ENCODE peak calls at places on chromosomes 1 and 21, in five cellular contexts. C is breast epithelium, M is endothelial cell, J is left ventricle myocardium inferior, U is IMR-90. I is an unnamed sample.

GRCh38 chr1:32924881-32925344 is 23.7 kb upstream of the TMEM54 start:
- DNase-seq in J (peak; percentile 29), U (no peak), M (peak; percentile 42), C (no peak), I (peak; percentile 33)

GRCh38 chr1:210750468-210750867 is 383.5 kb downstream of the KCNH1 start:
- DNase-seq in M (no peak), U (no peak), J (no peak), C (no peak), I (no peak)

GRCh38 chr1:156419863-156420208 is 50.8 kb downstream of the RHBG start:
- DNase-seq in U (no peak), C (no peak), J (no peak), M (peak; percentile 58), I (peak; percentile 65)

GRCh38 chr1:247334378-247335133 is 2.9 kb upstream of the ZNF496 start:
- DNase-seq in U (no peak), M (no peak), J (no peak), C (no peak), I (no peak)

GRCh38 chr1:3442331-3442730 is 12.1 kb upstream of the ARHGEF16 start:
- DNase-seq in U (no peak), M (no peak), C (no peak), J (no peak), I (no peak)

GRCh38 chr1:79716481-79716880 is 710.0 kb upstream of the ADGRL4 start:
- DNase-seq in M (no peak), U (peak; percentile 69), J (no peak), C (no peak), I (no peak)

GRCh38 chr1:226429051-226429461 is 21.2 kb upstream of the PARP1 start:
- DNase-seq in M (no peak), U (no peak), C (no peak), J (no peak), I (peak; percentile 61)

GRCh38 chr1:116411784-116412479 is 38.9 kb downstream of the ATP1A1 start:
- DNase-seq in M (no peak), C (no peak), J (no peak), U (peak; percentile 79), I (no peak)

GRCh38 chr21:46189213-46189958 is 5.1 kb upstream of the SPATC1L start:
- DNase-seq in C (peak; percentile 19), M (no peak), U (peak; percentile 58), J (no peak), I (no peak)

DNA sequence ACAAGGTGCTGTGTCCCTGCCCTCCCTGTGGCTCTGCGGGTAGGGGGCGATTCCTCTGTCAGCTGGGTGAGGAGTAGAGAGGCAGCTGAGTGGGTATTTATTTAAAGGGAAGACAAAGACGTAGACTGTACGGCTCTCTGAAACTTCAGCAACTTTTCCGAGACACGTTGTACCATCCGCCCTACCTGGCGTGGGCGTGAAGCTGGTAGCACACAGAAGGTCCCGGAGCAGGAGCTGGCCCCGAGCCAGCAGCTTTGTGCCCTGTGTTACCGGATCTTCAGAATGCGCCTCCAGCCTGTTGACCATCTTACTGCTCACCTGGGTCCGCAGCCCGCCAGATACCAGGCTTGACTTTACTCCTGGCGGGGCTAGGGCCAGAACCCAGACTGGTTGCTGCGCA is 34.9 kb downstream of the PRKCZ start:
- DNase-seq in J (no peak), M (no peak), C (peak; percentile 75), U (no peak), I (no peak)
- TF ChIP-seq CTCF in J (no peak), M (no peak), C (no peak), U (no peak), I (no peak)

DNA sequence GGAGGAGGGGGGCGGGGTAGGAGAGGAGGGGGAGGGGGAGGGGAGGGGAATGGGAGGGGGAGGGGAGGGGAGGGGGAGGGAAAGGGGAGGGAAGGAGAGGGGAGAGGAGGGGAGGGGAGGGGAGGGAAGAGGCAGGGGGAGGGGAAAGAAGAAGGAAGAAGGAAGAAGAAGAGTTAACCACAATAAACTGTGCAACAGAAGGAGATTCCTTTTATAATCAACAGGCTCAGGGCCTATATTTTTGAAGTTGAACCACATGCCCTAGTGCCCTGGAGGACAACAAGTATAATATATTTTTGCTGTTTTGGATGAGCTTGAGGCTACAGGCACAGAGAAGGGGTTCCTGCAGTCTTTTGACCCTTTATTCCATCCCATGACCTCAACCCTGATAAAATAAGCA is 228.2 kb upstream of the IRF2BP2 start:
- DNase-seq in U (no peak), M (no peak), J (no peak), C (no peak), I (no peak)
- TF ChIP-seq CTCF in U (no peak), M (no peak), J (no peak), C (no peak), I (no peak)

DNA sequence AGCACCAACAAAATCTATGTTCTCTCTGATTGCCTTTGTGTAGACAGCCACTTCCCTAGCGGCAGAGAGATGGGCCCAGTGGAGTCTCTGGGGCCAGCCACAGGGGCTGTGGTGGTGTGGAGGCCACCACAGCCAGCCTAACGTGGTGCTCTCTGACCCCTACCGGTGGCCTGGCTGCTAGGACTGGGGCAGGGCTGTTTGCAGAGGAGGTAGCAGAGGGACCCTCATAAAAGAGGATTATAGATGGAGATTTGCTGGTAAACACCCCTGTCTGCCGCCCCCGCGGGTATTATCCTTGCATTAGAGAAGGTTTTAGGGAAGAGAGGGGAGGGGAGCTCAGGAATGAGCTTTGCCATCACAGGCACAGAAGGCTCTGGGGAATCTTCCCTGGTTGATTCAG is 310.3 kb upstream of the VAMP3 start:
- DNase-seq in M (no peak), J (no peak), C (no peak), U (no peak), I (no peak)
- TF ChIP-seq CTCF in M (no peak), J (no peak), C (no peak), U (no peak), I (no peak)

GRCh38 chr1:201184734-201185453 is 5.7 kb upstream of the IGFN1 start:
- DNase-seq in M (peak; percentile 20), U (peak; percentile 88), C (no peak), J (no peak), I (no peak)
- TF ChIP-seq CTCF in M (peak; percentile 40), U (peak; percentile 81), C (no peak), J (peak; percentile 47), I (no peak)

GRCh38 chr1:39409055-39409816 is 82.2 kb upstream of the BMP8A start:
- DNase-seq in U (peak; percentile 75), M (peak; percentile 71), J (peak; percentile 57), C (peak; percentile 43), I (peak; percentile 37)

GRCh38 chr1:39408641-39409054 is 82.8 kb upstream of the BMP8A start:
- DNase-seq in M (peak; percentile 93), J (peak; percentile 97), C (peak; percentile 92), U (peak; percentile 92), I (peak; percentile 84)

GRCh38 chr1:39406533-39407478 is 84.6 kb upstream of the BMP8A start:
- DNase-seq in J (no peak), M (no peak), C (no peak), U (peak; percentile 70), I (no peak)

GRCh38 chr1:39407496-39407888 is 83.9 kb upstream of the BMP8A start:
- DNase-seq in J (no peak), U (no peak), M (no peak), C (no peak), I (no peak)

GRCh38 chr1:39407889-39408640 is 83.4 kb upstream of the BMP8A start:
- DNase-seq in C (no peak), M (no peak), J (no peak), U (no peak), I (peak; percentile 16)
- TF ChIP-seq CTCF in C (no peak), M (no peak), J (peak; percentile 18), U (no peak), I (no peak)

GRCh38 chr1:245153645-245154428 is 948 bp upstream of the KIF26B start:
- DNase-seq in C (no peak), J (no peak), U (no peak), M (peak; percentile 36), I (peak; percentile 28)

GRCh38 chr1:245156736-245157505 is 2.1 kb downstream of the KIF26B start:
- DNase-seq in U (peak; percentile 12), J (no peak), C (no peak), M (peak; percentile 19), I (peak; percentile 40)

GRCh38 chr1:245156041-245156735 is 1.4 kb downstream of the KIF26B start:
- DNase-seq in M (peak; percentile 93), U (peak; percentile 65), J (peak; percentile 80), C (peak; percentile 70), I (peak; percentile 90)

GRCh38 chr1:245154429-245155185 is at the start of gene KIF26B:
- DNase-seq in U (peak; percentile 50), J (no peak), M (peak; percentile 58), C (no peak), I (peak; percentile 70)

DNA sequence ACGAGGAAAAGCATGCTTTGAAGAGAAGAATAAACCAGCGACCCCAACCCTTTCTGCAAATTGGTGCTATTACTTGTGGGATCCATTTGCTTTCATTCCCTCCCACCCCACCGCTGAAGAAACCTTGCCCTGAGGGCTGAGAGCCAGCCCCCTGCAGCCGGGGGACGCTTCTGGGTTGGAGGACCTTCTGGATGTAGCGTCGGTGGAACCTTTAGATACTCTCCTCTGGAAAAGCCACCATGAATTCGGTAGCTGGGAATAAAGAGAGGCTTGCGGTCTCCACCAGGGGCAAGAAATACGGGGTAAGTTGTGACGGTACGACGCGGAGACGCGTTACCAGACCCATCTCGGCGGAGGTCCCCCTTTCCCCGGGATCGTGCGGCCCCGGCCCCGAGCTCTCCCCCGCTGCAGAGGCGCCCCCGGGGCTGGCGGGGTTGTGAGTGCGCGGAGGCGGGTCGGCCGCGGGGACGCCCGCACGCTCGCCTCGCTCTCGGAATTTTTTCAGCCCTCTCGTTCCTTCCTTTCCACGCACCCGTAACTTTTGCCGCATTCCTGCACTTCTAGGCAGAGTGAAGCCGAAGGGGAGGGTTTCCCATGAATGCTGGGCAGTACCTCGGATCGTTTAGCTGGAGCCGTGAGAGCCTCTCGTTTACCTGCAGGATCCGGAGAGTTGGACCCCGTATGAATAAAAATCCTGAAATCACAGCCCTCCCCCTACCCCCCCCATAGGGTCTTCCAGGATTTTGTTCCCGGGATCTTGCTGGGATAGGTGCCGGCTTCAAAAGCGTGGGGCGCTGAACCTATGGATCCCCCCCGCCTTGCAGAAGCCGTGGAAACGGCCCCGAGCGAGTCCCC is 628 bp downstream of the KIF26B start:
- DNase-seq in C (no peak), U (peak; percentile 15), M (peak; percentile 33), J (no peak), I (peak; percentile 7)
- TF ChIP-seq CTCF in C (no peak), U (no peak), M (no peak), J (no peak), I (no peak)

DNA sequence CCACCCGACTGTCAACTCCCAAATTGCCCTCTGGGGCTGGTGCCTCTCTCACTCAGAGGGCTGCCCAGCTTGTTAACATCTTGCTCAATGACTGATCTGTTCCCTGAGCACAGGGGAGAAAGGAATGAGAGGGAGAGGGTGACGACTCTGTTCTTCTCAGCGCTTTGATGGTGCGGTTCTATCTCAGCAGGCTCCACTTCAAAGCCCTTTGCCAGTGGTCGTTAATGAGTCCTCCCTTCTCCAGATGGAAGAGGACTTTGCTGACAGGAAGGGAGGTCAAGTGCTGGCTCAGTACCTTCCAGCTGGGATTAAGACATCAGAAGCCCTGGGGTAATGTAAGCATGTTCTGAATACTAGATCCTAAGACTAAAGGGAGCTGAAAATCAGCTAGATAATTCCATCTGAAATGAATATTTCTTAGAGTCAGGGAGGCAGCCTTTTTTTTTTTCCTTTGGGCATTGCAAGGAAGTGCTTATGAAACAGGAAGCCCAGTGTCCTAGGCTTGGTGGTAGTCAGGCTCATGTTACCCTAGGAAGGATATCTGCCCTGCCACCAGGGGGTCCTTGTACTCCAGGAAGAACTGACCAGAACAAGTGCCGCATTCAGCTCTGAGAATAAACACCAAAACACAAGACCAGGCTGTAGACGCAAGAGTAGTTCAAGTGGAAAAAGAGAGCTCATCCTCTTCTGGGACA is 4.7 kb downstream of the FMOD start:
- DNase-seq in C (no peak), M (no peak), J (no peak), U (no peak), I (no peak)
- TF ChIP-seq CTCF in C (no peak), M (peak; percentile 19), J (peak; percentile 13), U (no peak), I (no peak)

GRCh38 chr1:92065042-92065441 is 10.2 kb downstream of the SETSIP start:
- DNase-seq in J (no peak), U (no peak), M (no peak), C (no peak), I (no peak)
- TF ChIP-seq CTCF in J (no peak), U (no peak), M (no peak), C (no peak), I (no peak)